ENCODE peak calls at places on chromosomes 4 and X, in six cellular contexts. One of them, this sample, is unnamed.

GRCh38 chr4:173526034-173526482 is 4.0 kb downstream of the HAND2 start:
- DNase-seq in NCI-H460: no peak
- DNase-seq in psoas muscle: no peak
- DNase-seq in heart left ventricle: no peak
- DNase-seq in KG1: no peak
- DNase-seq in brain pericyte: no peak
- DNase-seq in this sample: no peak

GRCh38 chr4:97073194-97073593 is 1070.1 kb downstream of the STPG2 start:
- DNase-seq in psoas muscle: no peak
- DNase-seq in NCI-H460: no peak
- DNase-seq in brain pericyte: no peak
- DNase-seq in KG1: no peak
- DNase-seq in heart left ventricle: no peak
- DNase-seq in this sample: no peak

GRCh38 chr4:52982246-52982950 is 120.3 kb downstream of the RASL11B start:
- DNase-seq in brain pericyte: no peak
- DNase-seq in NCI-H460: peak
- DNase-seq in heart left ventricle: no peak
- DNase-seq in KG1: peak
- DNase-seq in psoas muscle: no peak
- DNase-seq in this sample: no peak

GRCh38 chr4:5712517-5712916 is 1.5 kb downstream of the EVC start:
- DNase-seq in brain pericyte: no peak
- DNase-seq in KG1: no peak
- DNase-seq in heart left ventricle: no peak
- DNase-seq in psoas muscle: no peak
- DNase-seq in NCI-H460: no peak
- DNase-seq in this sample: no peak

GRCh38 chrX:40885984-40886383 is 150.6 kb upstream of the MED14 start:
- DNase-seq in KG1: no peak
- DNase-seq in psoas muscle: no peak
- DNase-seq in NCI-H460: no peak
- DNase-seq in brain pericyte: no peak
- DNase-seq in heart left ventricle: no peak
- DNase-seq in this sample: no peak

GRCh38 chr4:54961357-54961975 is 163.9 kb downstream of the KDR start:
- DNase-seq in heart left ventricle: no peak
- DNase-seq in NCI-H460: peak
- DNase-seq in psoas muscle: no peak
- DNase-seq in brain pericyte: no peak
- DNase-seq in KG1: no peak
- DNase-seq in this sample: no peak

GRCh38 chr4:139774759-139775487 is 109.3 kb downstream of the MGST2 start:
- DNase-seq in psoas muscle: no peak
- DNase-seq in NCI-H460: no peak
- DNase-seq in KG1: no peak
- DNase-seq in heart left ventricle: no peak
- DNase-seq in brain pericyte: no peak
- DNase-seq in this sample: no peak

GRCh38 chrX:110665636-110666035 is 130.0 kb downstream of the CHRDL1 start:
- DNase-seq in KG1: no peak
- DNase-seq in heart left ventricle: peak
- DNase-seq in brain pericyte: no peak
- DNase-seq in psoas muscle: peak
- DNase-seq in NCI-H460: peak
- DNase-seq in this sample: no peak

GRCh38 chr4:139912423-139912822 is 241.6 kb downstream of the MAML3 start:
- DNase-seq in brain pericyte: no peak
- DNase-seq in NCI-H460: no peak
- DNase-seq in KG1: no peak
- DNase-seq in heart left ventricle: no peak
- DNase-seq in psoas muscle: no peak
- DNase-seq in this sample: no peak

GRCh38 chrX:46959101-46959500 is 46.9 kb downstream of the JADE3 start:
- DNase-seq in psoas muscle: no peak
- DNase-seq in brain pericyte: no peak
- DNase-seq in NCI-H460: no peak
- DNase-seq in heart left ventricle: no peak
- DNase-seq in KG1: no peak
- DNase-seq in this sample: no peak

GRCh38 chr4:40372651-40373050 is 37.5 kb downstream of the CHRNA9 start:
- DNase-seq in heart left ventricle: no peak
- DNase-seq in brain pericyte: no peak
- DNase-seq in psoas muscle: no peak
- DNase-seq in KG1: no peak
- DNase-seq in NCI-H460: no peak
- DNase-seq in this sample: no peak

GRCh38 chr4:11120435-11120834 is 308.3 kb downstream of the HS3ST1 start:
- DNase-seq in psoas muscle: no peak
- DNase-seq in brain pericyte: no peak
- DNase-seq in KG1: no peak
- DNase-seq in NCI-H460: no peak
- DNase-seq in heart left ventricle: no peak
- DNase-seq in this sample: no peak

GRCh38 chrX:12013220-12013619 is 125.1 kb upstream of the FRMPD4 start:
- DNase-seq in psoas muscle: no peak
- DNase-seq in KG1: no peak
- DNase-seq in NCI-H460: no peak
- DNase-seq in brain pericyte: peak
- DNase-seq in heart left ventricle: no peak
- DNase-seq in this sample: no peak

GRCh38 chrX:100409316-100410082 is 574 bp downstream of the PCDH19 start:
- DNase-seq in NCI-H460: no peak
- DNase-seq in KG1: no peak
- DNase-seq in brain pericyte: no peak
- DNase-seq in psoas muscle: peak
- DNase-seq in heart left ventricle: no peak
- DNase-seq in this sample: no peak

GRCh38 chr4:25103423-25103822 is 56.8 kb downstream of the SEPSECS start:
- DNase-seq in brain pericyte: no peak
- DNase-seq in KG1: no peak
- DNase-seq in psoas muscle: peak
- DNase-seq in heart left ventricle: no peak
- DNase-seq in NCI-H460: no peak
- DNase-seq in this sample: no peak

GRCh38 chrX:67636532-67636931 is 92.7 kb downstream of the AR start:
- DNase-seq in heart left ventricle: no peak
- DNase-seq in NCI-H460: no peak
- DNase-seq in psoas muscle: no peak
- DNase-seq in brain pericyte: no peak
- DNase-seq in KG1: no peak
- DNase-seq in this sample: no peak

GRCh38 chrX:10104958-10105658 is 51.7 kb upstream of the CLCN4 start:
- DNase-seq in psoas muscle: no peak
- DNase-seq in NCI-H460: no peak
- DNase-seq in heart left ventricle: no peak
- DNase-seq in KG1: no peak
- DNase-seq in brain pericyte: no peak
- DNase-seq in this sample: no peak

GRCh38 chr4:8508266-8508665 is 67.7 kb downstream of the TRMT44 start:
- DNase-seq in NCI-H460: no peak
- DNase-seq in KG1: no peak
- DNase-seq in heart left ventricle: no peak
- DNase-seq in brain pericyte: no peak
- DNase-seq in psoas muscle: no peak
- DNase-seq in this sample: no peak

GRCh38 chr4:147535161-147535560 is 54.3 kb downstream of the EDNRA start:
- DNase-seq in NCI-H460: no peak
- DNase-seq in KG1: no peak
- DNase-seq in brain pericyte: no peak
- DNase-seq in psoas muscle: no peak
- DNase-seq in heart left ventricle: no peak
- DNase-seq in this sample: no peak

GRCh38 chr4:915595-915994 is 16.5 kb downstream of the GAK start:
- DNase-seq in brain pericyte: no peak
- DNase-seq in psoas muscle: no peak
- DNase-seq in NCI-H460: no peak
- DNase-seq in KG1: no peak
- DNase-seq in heart left ventricle: no peak
- DNase-seq in this sample: peak

GRCh38 chrX:57366430-57366829 is 79.9 kb downstream of the FAAH2 start:
- DNase-seq in psoas muscle: no peak
- DNase-seq in KG1: no peak
- DNase-seq in NCI-H460: no peak
- DNase-seq in heart left ventricle: no peak
- DNase-seq in brain pericyte: no peak
- DNase-seq in this sample: no peak

GRCh38 chr4:14115106-14115505 is 487.6 kb upstream of the BOD1L1 start:
- DNase-seq in psoas muscle: no peak
- DNase-seq in NCI-H460: no peak
- DNase-seq in KG1: no peak
- DNase-seq in brain pericyte: no peak
- DNase-seq in heart left ventricle: no peak
- DNase-seq in this sample: no peak

GRCh38 chrX:65744965-65745364 is 77.5 kb downstream of the MSN start:
- DNase-seq in KG1: no peak
- DNase-seq in heart left ventricle: no peak
- DNase-seq in psoas muscle: no peak
- DNase-seq in brain pericyte: no peak
- DNase-seq in NCI-H460: no peak
- DNase-seq in this sample: no peak

GRCh38 chrX:372856-373640 is 13.7 kb downstream of the PPP2R3B start:
- DNase-seq in brain pericyte: no peak
- DNase-seq in heart left ventricle: no peak
- DNase-seq in psoas muscle: no peak
- DNase-seq in KG1: no peak
- DNase-seq in NCI-H460: no peak
- DNase-seq in this sample: no peak

GRCh38 chrX:138128025-138128671 is 562.2 kb downstream of the ZIC3 start:
- DNase-seq in NCI-H460: peak
- DNase-seq in heart left ventricle: no peak
- DNase-seq in KG1: no peak
- DNase-seq in brain pericyte: no peak
- DNase-seq in psoas muscle: no peak
- DNase-seq in this sample: no peak

This sample was measured in SIG-M5.